ENCODE peak calls at places on chromosomes 3 and 15, in ten cellular contexts. R is stomach, I is sigmoid colon, X is SK-N-SH, T is HepG2, M is H1, L is GM12878, Z is K562, G is suprapubic skin, F is transverse colon. O is an unnamed sample.

GRCh38 chr15:89174476-89174875 is 46.9 kb downstream of the RLBP1 start:
- DNase-seq in R (no peak), I (no peak), X (no peak), T (no peak), M (no peak), L (no peak), Z (no peak), G (no peak), F (no peak), O (no peak)

GRCh38 chr3:188869628-188870027 is 302.1 kb upstream of the TPRG1 start:
- DNase-seq in R (no peak), I (no peak), X (no peak), T (no peak), M (no peak), L (no peak), Z (no peak), G (no peak), F (no peak), O (no peak)

GRCh38 chr15:60551147-60551780 is 72.3 kb upstream of the ICE2 start:
- DNase-seq in R (no peak), I (no peak), X (no peak), T (no peak), M (no peak), L (peak), Z (no peak), G (no peak), F (no peak), O (no peak)

GRCh38 chr15:24772256-24772655 is 96.7 kb downstream of the NPAP1 start:
- DNase-seq in R (no peak), I (no peak), X (no peak), T (no peak), M (peak), L (no peak), Z (no peak), G (no peak), F (no peak), O (no peak)

GRCh38 chr3:113557374-113557773 is 25.0 kb downstream of the SIDT1 start:
- DNase-seq in R (no peak), I (no peak), X (no peak), T (peak), M (no peak), L (no peak), Z (no peak), G (no peak), F (no peak), O (no peak)

GRCh38 chr15:93072011-93072410 is 17.0 kb downstream of the RGMA start:
- DNase-seq in R (no peak), I (no peak), X (peak), T (no peak), M (no peak), L (no peak), Z (no peak), G (peak), F (no peak), O (no peak)

GRCh38 chr3:175247629-175248028 is 388.5 kb downstream of the NAALADL2 start:
- DNase-seq in R (no peak), I (no peak), X (no peak), T (no peak), M (no peak), L (no peak), Z (no peak), G (no peak), F (no peak), O (no peak)

GRCh38 chr3:43415088-43415487 is 128.7 kb downstream of the SNRK start:
- DNase-seq in R (no peak), I (no peak), X (no peak), T (no peak), M (no peak), L (no peak), Z (no peak), G (no peak), F (no peak), O (no peak)

GRCh38 chr3:38097446-38098375 is 39.2 kb downstream of the ACAA1 start:
- DNase-seq in R (no peak), I (no peak), X (no peak), T (no peak), M (no peak), L (no peak), Z (no peak), G (no peak), F (no peak), O (peak)

GRCh38 chr15:55799287-55800212 is 56.6 kb upstream of the PRTG start:
- DNase-seq in R (peak), I (no peak), X (peak), T (peak), M (no peak), L (peak), Z (peak), G (no peak), F (peak), O (peak)

GRCh38 chr3:94314218-94314883 is 251.5 kb downstream of the NSUN3 start:
- DNase-seq in R (no peak), I (no peak), X (no peak), T (no peak), M (no peak), L (no peak), Z (no peak), G (no peak), F (no peak), O (no peak)

GRCh38 chr3:111080357-111080937 is 8.8 kb downstream of the NECTIN3 start:
- DNase-seq in R (no peak), I (no peak), X (peak), T (peak), M (no peak), L (no peak), Z (peak), G (no peak), F (no peak), O (no peak)

GRCh38 chr15:77371850-77372249 is 48.1 kb downstream of the PEAK1 start:
- DNase-seq in R (no peak), I (no peak), X (no peak), T (no peak), M (no peak), L (peak), Z (no peak), G (no peak), F (no peak), O (no peak)

GRCh38 chr15:46394463-46394862 is 759.6 kb downstream of the SQOR start:
- DNase-seq in R (no peak), I (no peak), X (peak), T (no peak), M (no peak), L (no peak), Z (no peak), G (no peak), F (no peak), O (no peak)

GRCh38 chr15:91070872-91071271 is 29.2 kb upstream of the SV2B start:
- DNase-seq in R (no peak), I (no peak), X (no peak), T (no peak), M (no peak), L (no peak), Z (no peak), G (no peak), F (no peak), O (no peak)

GRCh38 chr3:179046497-179047353 is 24.9 kb downstream of the ZMAT3 start:
- DNase-seq in R (no peak), I (no peak), X (no peak), T (no peak), M (no peak), L (peak), Z (no peak), G (no peak), F (no peak), O (no peak)

GRCh38 chr3:49805884-49806701 is 3.0 kb downstream of the INKA1 start:
- DNase-seq in R (no peak), I (peak), X (peak), T (no peak), M (no peak), L (no peak), Z (peak), G (no peak), F (peak), O (peak)

GRCh38 chr3:115120597-115120996 is 26.5 kb downstream of the ZBTB20 start:
- DNase-seq in R (no peak), I (no peak), X (no peak), T (no peak), M (no peak), L (no peak), Z (no peak), G (no peak), F (no peak), O (no peak)
- TF ChIP-seq EP300 in R (no peak), I (no peak), X (no peak), T (no peak), M (no peak), L (no peak), Z (no peak), G (no peak), F (no peak), O (no peak)

DNA sequence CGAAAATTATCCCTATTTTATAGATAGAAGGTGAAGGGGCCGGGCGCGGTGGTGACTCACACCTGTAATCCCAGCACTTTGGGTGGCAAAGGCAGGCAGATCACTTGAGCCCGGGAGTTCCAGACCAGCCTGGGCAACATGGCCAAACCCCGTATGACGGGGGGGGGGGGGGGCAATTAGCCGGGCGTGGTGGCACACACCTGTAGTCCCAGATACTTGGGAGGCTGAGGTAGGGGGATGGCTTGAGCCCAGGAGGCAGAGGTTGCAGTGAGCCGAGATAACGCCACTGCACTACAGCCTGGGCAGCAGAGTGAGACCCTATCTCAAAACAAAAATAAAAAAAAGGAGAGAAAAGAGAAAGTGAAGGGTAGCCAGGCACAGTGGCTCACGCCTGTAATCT is 1.4 kb downstream of the AAGAB start:
- DNase-seq in R (no peak), I (no peak), X (no peak), T (no peak), M (no peak), L (no peak), Z (no peak), G (no peak), F (peak), O (no peak)
- H3K27ac ChIP-seq in R (peak), I (no peak), X (peak), T (no peak), M (no peak), L (no peak), Z (peak), G (no peak), F (peak), O (no peak)

GRCh38 chr3:132262956-132263355 is 54.3 kb upstream of the ACP3 start:
- DNase-seq in R (no peak), I (no peak), X (no peak), T (no peak), M (no peak), L (no peak), Z (no peak), G (no peak), F (no peak), O (no peak)
- TF ChIP-seq POLR2AphosphoS5 in R (no peak), I (no peak), X (no peak), T (no peak), M (no peak), L (no peak), Z (no peak), G (no peak), F (no peak), O (no peak)

DNA sequence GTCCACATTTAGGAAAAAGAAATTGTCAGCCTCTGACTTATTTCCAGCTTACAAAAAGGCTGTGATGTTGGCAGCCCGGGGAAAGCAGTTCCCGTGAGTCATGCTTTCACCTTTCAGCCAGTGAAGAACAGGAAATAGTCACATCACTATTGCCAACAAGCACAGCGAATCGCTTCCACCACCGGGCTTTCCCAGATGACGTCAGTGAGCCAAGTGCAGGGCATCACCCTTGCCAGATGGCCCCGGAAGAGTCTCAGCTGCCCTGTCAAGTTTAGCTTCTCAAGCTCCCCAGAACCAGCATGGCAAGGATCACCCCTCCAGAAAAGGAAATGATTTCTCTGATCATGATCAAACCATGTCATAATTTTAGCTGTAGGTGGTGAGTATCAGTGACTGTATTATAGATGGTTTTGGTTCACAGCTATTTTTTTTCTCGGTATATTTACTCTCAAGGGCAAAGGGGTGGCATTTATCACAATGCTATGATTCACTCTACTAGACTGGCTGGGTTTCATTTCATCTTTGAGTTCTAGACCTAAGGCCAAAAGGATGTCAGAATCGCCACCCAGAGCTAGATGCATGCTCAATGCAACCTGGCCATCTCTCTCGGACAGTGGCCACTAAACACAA is 32.9 kb downstream of the B3GNT5 start:
- DNase-seq in R (peak), I (peak), X (peak), T (peak), M (no peak), L (peak), Z (peak), G (peak), F (peak), O (no peak)
- TF ChIP-seq EP300 in R (no peak), I (peak), X (peak), T (no peak), M (no peak), L (peak), Z (no peak), G (no peak), F (peak), O (no peak)

DNA sequence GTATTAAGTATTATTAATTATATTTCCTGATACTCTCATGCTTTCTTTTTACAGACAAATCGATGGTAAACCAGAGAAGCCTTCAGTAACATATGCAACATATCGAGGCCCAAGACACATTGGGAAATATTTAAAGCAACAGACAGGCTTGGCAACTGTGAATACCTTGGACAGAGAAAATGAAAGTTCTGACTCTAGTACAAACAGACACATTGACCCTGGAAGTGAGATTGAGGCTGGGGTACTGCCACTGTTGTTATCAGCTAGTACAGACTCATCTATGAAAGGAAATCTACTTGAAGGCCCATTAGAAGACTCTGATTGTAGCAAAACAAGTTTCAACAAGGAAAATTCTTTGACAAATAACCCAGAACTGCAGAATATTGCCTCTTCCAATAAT is 50.0 kb downstream of the CRYBG3 start:
- DNase-seq in R (no peak), I (no peak), X (no peak), T (no peak), M (no peak), L (no peak), Z (no peak), G (no peak), F (no peak), O (no peak)
- H3K27ac ChIP-seq in R (no peak), I (peak), X (peak), T (no peak), M (no peak), L (no peak), Z (no peak), G (peak), F (no peak), O (no peak)

GRCh38 chr3:102006812-102007485 is 157.6 kb downstream of the NFKBIZ start:
- DNase-seq in R (no peak), I (peak), X (no peak), T (no peak), M (no peak), L (no peak), Z (no peak), G (no peak), F (peak), O (no peak)
- TF ChIP-seq POLR2AphosphoS5 in R (no peak), I (no peak), X (no peak), T (no peak), M (no peak), L (no peak), Z (no peak), G (no peak), F (no peak), O (no peak)

GRCh38 chr3:45081506-45081905 is 55.4 kb downstream of the CLEC3B start:
- DNase-seq in R (no peak), I (no peak), X (no peak), T (no peak), M (no peak), L (no peak), Z (no peak), G (no peak), F (no peak), O (no peak)

GRCh38 chr3:45083023-45083422 is 56.9 kb downstream of the CLEC3B start:
- DNase-seq in R (no peak), I (no peak), X (no peak), T (no peak), M (no peak), L (no peak), Z (no peak), G (no peak), F (no peak), O (no peak)

GRCh38 chr3:45084361-45084760 is 58.3 kb downstream of the CLEC3B start:
- DNase-seq in R (no peak), I (no peak), X (no peak), T (no peak), M (no peak), L (no peak), Z (no peak), G (no peak), F (no peak), O (no peak)

GRCh38 chr3:45080824-45081223 is 54.7 kb downstream of the CLEC3B start:
- DNase-seq in R (no peak), I (no peak), X (no peak), T (no peak), M (no peak), L (no peak), Z (no peak), G (no peak), F (no peak), O (no peak)

DNA sequence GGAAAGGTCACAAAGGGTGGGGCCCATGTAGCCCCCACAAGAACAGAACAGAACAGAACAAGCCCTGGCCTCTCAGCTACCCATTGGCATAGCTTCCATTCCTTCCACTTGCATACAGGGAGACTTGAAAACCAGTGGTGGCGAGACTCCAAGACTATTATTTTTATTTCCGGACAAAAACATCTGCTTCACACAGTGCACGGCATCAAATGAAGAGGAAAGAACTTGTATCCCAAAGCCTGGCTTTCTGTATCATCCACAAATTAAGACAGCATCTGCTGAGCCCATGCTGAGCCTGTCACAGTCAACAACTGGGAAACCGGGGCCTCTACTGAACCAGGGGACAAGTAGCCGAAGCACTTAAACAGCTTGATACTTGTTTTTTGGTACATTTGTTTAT is 56.0 kb downstream of the CLEC3B start:
- DNase-seq in R (no peak), I (no peak), X (no peak), T (no peak), M (no peak), L (no peak), Z (no peak), G (no peak), F (no peak), O (no peak)
- TF ChIP-seq EP300 in R (no peak), I (no peak), X (no peak), T (no peak), M (no peak), L (no peak), Z (no peak), G (no peak), F (no peak), O (no peak)